ENCODE peak calls at places on chromosomes 12 and 14, in four cellular contexts. R is H1, M is neuronal stem cell, J is mesenchymal stem cell. G is an unnamed sample.

GRCh38 chr14:46574236-46574970 is 77.2 kb downstream of the RPL10L start:
- DNase-seq in R (no peak), M (no peak), J (peak), G (no peak)

GRCh38 chr12:121795029-121795977 is 1.8 kb upstream of the RHOF start:
- DNase-seq in R (peak), M (peak), J (peak), G (peak)

GRCh38 chr14:105999361-106000028 is 473.1 kb downstream of the TMEM121 start:
- DNase-seq in R (peak), M (no peak), J (no peak), G (no peak)

GRCh38 chr14:100532916-100533630 is 54.1 kb downstream of the BEGAIN start:
- DNase-seq in R (no peak), M (no peak), J (no peak), G (no peak)

GRCh38 chr14:77903233-77903632 is 103.3 kb downstream of the ADCK1 start:
- DNase-seq in R (no peak), M (no peak), J (no peak), G (no peak)

GRCh38 chr12:69466867-69467266 is 3.3 kb upstream of the FRS2 start:
- DNase-seq in R (no peak), M (no peak), J (no peak), G (no peak)

GRCh38 chr12:79451988-79452387 is 238.8 kb downstream of the PAWR start:
- DNase-seq in R (no peak), M (no peak), J (peak), G (no peak)

GRCh38 chr14:104971447-104972240 is 6.5 kb downstream of the AHNAK2 start:
- DNase-seq in R (no peak), M (no peak), J (no peak), G (no peak)

GRCh38 chr12:38915783-38916182 is 10.4 kb upstream of the CPNE8 start:
- DNase-seq in R (no peak), M (no peak), J (no peak), G (no peak)

GRCh38 chr12:68962855-68963455 is 30.0 kb upstream of the CPM start:
- DNase-seq in R (no peak), M (no peak), J (peak), G (no peak)

GRCh38 chr12:112891093-112892024 is 15.4 kb upstream of the OAS1 start:
- DNase-seq in R (no peak), M (no peak), J (no peak), G (no peak)

GRCh38 chr12:56661560-56661959 is 15.8 kb upstream of the ATP5F1B start:
- DNase-seq in R (no peak), M (no peak), J (no peak), G (no peak)

GRCh38 chr12:93804392-93805179 is 127.4 kb downstream of the CRADD start:
- DNase-seq in R (no peak), M (no peak), J (no peak), G (no peak)

GRCh38 chr14:90797919-90798318 is 18.3 kb downstream of the TTC7B start:
- DNase-seq in R (no peak), M (no peak), J (no peak), G (no peak)

GRCh38 chr14:90799420-90799819 is 16.8 kb downstream of the TTC7B start:
- DNase-seq in R (no peak), M (no peak), J (no peak), G (no peak)

GRCh38 chr14:90797451-90797850 is 18.8 kb downstream of the TTC7B start:
- DNase-seq in R (no peak), M (no peak), J (peak), G (no peak)

GRCh38 chr14:90796319-90796718 is 19.9 kb downstream of the TTC7B start:
- DNase-seq in R (no peak), M (no peak), J (no peak), G (no peak)

GRCh38 chr14:90795744-90796143 is 20.5 kb downstream of the TTC7B start:
- DNase-seq in R (no peak), M (no peak), J (peak), G (no peak)
- H2BK12ac ChIP-seq in R (no peak), M (no peak), J (peak), G (no peak)

GRCh38 chr14:23077962-23078361 is 17.0 kb downstream of the ACIN1 start:
- DNase-seq in R (no peak), M (no peak), J (no peak), G (no peak)

GRCh38 chr14:23076785-23077408 is 18.0 kb downstream of the ACIN1 start:
- DNase-seq in R (no peak), M (no peak), J (peak), G (no peak)

GRCh38 chr14:23078692-23079116 is 16.2 kb downstream of the ACIN1 start:
- DNase-seq in R (no peak), M (no peak), J (peak), G (no peak)

GRCh38 chr14:23079716-23080115 is 15.2 kb downstream of the ACIN1 start:
- DNase-seq in R (no peak), M (no peak), J (no peak), G (no peak)

GRCh38 chr14:23080474-23080873 is 14.5 kb downstream of the ACIN1 start:
- DNase-seq in R (no peak), M (no peak), J (no peak), G (no peak)
- H2BK15ac ChIP-seq in R (no peak), M (no peak), J (no peak), G (no peak)

GRCh38 chr14:61419201-61419600 is 97.8 kb downstream of the PRKCH start:
- DNase-seq in R (no peak), M (no peak), J (no peak), G (no peak)

GRCh38 chr14:61417890-61418455 is 96.6 kb downstream of the PRKCH start:
- DNase-seq in R (no peak), M (no peak), J (no peak), G (no peak)

GRCh38 chr14:61417141-61417540 is 95.8 kb downstream of the PRKCH start:
- DNase-seq in R (no peak), M (no peak), J (no peak), G (no peak)

GRCh38 chr14:61420326-61420725 is 98.9 kb downstream of the PRKCH start:
- DNase-seq in R (no peak), M (no peak), J (no peak), G (no peak)

DNA sequence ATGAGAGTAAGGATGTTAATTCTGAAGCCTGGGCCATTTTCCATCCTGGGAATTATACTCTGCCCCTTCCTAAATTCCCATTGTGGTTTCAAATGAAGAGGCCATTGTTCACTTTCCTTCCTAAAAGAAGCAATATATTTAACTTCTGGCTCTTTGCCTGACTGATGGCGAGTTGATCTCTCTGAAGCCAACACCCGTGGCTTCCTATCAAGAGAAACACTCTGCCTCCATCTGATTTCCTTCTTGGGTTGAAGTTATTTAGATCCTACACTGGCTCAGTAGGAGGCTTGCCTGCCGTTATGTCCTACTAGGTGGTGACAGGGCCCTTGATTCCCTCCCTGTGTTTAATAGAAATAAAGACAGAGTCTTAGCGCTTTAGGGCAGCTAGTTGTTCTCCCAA is 97.4 kb downstream of the PRKCH start:
- DNase-seq in R (no peak), M (no peak), J (no peak), G (no peak)
- H2BK12ac ChIP-seq in R (no peak), M (no peak), J (no peak), G (no peak)

GRCh38 chr12:8081921-8082577 is at the start of gene NECAP1:
- DNase-seq in R (peak), M (peak), J (peak), G (peak)
- H2BK15ac ChIP-seq in R (no peak), M (no peak), J (no peak), G (no peak)

DNA sequence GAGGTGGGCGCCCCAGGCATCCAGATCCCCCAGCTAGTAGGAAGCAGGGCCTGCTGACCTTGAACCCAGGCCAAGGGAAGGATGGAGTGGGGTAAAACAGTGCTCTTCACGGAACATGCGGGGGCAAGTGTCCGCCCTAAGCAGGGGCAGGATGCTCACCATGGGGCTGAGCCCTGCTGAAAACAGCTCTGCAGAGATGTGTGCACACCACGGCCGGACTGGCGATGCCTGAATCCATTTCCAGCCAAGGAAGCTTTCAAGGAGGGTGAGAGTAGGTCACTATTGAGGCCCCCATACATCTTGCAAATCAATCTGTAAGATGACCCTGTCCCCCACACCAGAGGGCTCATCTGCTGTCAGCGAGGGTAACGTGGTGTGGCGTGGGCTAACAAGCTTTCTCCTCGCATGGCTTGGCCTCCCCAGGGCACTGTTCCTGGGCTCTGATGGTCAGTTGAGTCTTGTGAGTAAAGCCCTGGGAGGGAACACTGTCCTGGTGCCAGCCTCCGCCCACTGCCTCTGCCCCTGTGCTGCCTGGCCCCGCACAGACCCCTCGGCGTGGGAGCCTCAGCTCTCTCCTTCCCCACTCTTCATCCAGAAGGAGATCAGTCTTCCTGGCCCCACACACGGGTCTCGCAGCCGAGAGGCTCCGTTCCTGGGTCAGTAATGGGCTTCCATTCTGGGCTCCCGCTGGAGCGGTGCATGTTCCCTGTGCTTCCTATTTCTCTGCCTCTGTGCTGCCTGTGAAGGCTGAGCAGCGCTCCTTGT is 69.1 kb downstream of the CCDC92 start:
- DNase-seq in R (no peak), M (no peak), J (no peak), G (no peak)
- H2BK12ac ChIP-seq in R (no peak), M (peak), J (no peak), G (no peak)

DNA sequence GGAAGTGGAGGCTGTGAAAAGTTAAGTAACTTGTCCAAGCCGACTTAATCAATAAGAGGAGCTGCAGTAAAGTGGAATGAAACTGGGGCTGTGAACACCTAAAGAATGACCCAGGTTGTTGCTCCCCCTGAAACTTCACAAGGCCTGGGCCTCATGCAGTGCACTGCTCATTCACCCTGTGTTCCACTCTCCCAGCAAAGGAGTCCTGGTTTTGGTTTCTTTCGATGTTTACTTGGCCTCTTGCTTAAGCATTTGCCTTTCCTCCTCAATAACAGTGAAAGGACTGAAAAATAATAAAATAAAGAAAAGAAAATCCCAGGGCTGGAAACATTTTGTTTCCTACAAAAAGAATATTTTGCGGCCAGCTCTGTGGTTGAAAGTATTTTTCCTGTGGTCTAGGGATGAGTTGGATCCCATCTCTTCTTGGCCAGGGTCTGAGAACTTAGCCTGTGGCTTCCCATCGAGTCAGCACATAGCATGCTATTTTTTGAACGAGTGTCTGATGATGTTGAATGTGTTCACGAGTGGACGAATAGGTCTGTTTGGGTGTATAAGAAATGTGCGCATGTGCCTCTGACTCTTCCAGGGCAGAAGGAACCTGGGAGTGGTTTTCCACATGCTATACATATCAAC is 349.9 kb downstream of the ZFP36L1 start:
- DNase-seq in R (no peak), M (no peak), J (peak), G (no peak)
- H2BK15ac ChIP-seq in R (no peak), M (no peak), J (no peak), G (no peak)

DNA sequence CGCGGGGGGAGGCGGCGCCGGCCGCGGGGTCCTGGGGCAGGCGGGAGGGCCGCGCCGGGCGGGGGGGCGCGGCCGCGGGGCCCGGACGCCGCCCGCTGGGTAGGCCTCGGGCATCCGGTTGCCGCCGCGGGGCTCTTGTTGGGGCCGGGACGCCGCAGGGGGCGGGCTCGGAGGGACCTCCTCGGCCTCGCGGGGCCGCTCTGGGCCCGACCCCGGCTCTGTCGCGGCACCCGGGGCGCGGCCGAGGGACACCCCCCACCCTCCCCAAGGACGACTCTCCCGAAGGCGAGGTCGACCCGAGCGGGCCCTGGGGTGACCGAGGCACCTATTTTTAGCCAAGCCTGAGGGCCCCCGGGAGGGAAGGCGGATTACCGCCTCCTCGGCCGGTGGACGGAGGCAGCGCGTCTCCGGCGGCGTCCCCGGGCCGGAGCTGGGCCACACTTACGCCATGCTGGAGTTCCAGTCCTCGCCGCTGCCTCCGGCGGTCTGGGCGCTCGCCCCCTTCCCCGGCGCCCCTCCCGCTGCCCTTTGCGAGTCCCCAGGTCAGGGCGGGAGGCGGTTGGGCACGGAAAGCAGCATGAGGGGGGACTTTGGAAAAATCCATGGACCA is 499 bp downstream of the KTN1 start:
- DNase-seq in R (no peak), M (peak), J (peak), G (peak)
- H2BK12ac ChIP-seq in R (no peak), M (peak), J (peak), G (no peak)